ENCODE peak calls at places on chromosome 5, in five cellular contexts. J is stimulated activated CD4-positive, alpha-beta T cell treated with anti-CD3 and anti-CD28 coated beads, Interleukin-4, amount 100 ng/mL, for 48 hours; V is COR-L47; S is neural crest cell; Z is ureter. N is an unnamed sample.

GRCh38 chr5:96936431-96937221 is 746 bp downstream of the LNPEP start:
- DNase-seq in Z (peak; percentile 60), S (peak; percentile 3), J (peak; percentile 36), V (no peak), N (no peak)

GRCh38 chr5:135493406-135494180 is 41.4 kb upstream of the TIFAB start:
- DNase-seq in J (no peak), Z (peak; percentile 29), S (no peak), V (no peak), N (peak; percentile 69)

GRCh38 chr5:53253421-53253871 is 143.9 kb upstream of the MOCS2 start:
- DNase-seq in S (no peak), J (no peak), V (no peak), Z (no peak), N (no peak)

GRCh38 chr5:38515648-38516047 is 40.8 kb downstream of the LIFR start:
- DNase-seq in S (no peak), J (no peak), Z (no peak), V (no peak), N (no peak)

GRCh38 chr5:124477002-124477546 is 269.4 kb downstream of the ZNF608 start:
- DNase-seq in J (no peak), S (no peak), Z (no peak), V (no peak), N (no peak)

GRCh38 chr5:56100429-56101176 is 105.8 kb upstream of the IL6ST start:
- DNase-seq in V (no peak), S (no peak), Z (no peak), J (no peak), N (no peak)

GRCh38 chr5:14202462-14202861 is 59.3 kb downstream of the TRIO start:
- DNase-seq in S (no peak), Z (no peak), J (no peak), V (no peak), N (no peak)

GRCh38 chr5:167797933-167798332 is 493.5 kb upstream of the WWC1 start:
- DNase-seq in V (no peak), J (no peak), Z (no peak), S (no peak), N (no peak)

GRCh38 chr5:118924006-118924389 is 64.3 kb downstream of the DTWD2 start:
- DNase-seq in Z (no peak), V (no peak), S (no peak), J (no peak), N (no peak)

GRCh38 chr5:171201285-171201684 is 107.8 kb upstream of the TLX3 start:
- DNase-seq in J (no peak), Z (no peak), S (no peak), V (peak; percentile 52), N (no peak)

GRCh38 chr5:43352916-43353315 is 39.7 kb upstream of the HMGCS1 start:
- DNase-seq in J (no peak), V (no peak), Z (no peak), S (no peak), N (no peak)

GRCh38 chr5:75049581-75050274 is 2.6 kb downstream of the GCNT4 start:
- DNase-seq in V (no peak), S (peak; percentile 51), Z (peak; percentile 65), J (peak; percentile 43), N (peak; percentile 51)

GRCh38 chr5:142281012-142281374 is 43.8 kb downstream of the SPRY4 start:
- DNase-seq in Z (no peak), V (no peak), J (no peak), S (no peak), N (no peak)

GRCh38 chr5:82662340-82662739 is 384.2 kb upstream of the RPS23 start:
- DNase-seq in V (no peak), S (no peak), Z (no peak), J (no peak), N (no peak)

GRCh38 chr5:88682797-88683496 is 200.0 kb downstream of the MEF2C start:
- DNase-seq in S (no peak), V (no peak), Z (no peak), J (no peak), N (no peak)

GRCh38 chr5:133371371-133372155 is 240.8 kb downstream of the FSTL4 start:
- DNase-seq in J (no peak), V (no peak), S (no peak), Z (no peak), N (no peak)

N was measured in AML-193.